ENCODE peak calls at places on chromosomes 5 and 9, in eight cellular contexts. T is right cardiac atrium; X is lower lobe of right lung; G is stimulated activated CD8-positive, alpha-beta memory T cell treated with anti-CD3 and anti-CD28 coated beads, Interleukin-12 subunit alpha, Interleukin-12 subunit beta, amount 100 ng/mL, for 1 hour; B is anterior cingulate cortex; K is Right ventricle myocardium superior; Y is fibroblast of mammary gland; S is GM12891. F is an unnamed sample.

GRCh38 chr9:89576404-89576824 is 28.4 kb upstream of the GADD45G start:
- DNase-seq in T (no peak), X (no peak), G (peak; percentile 34), B (no peak), K (no peak), Y (peak; percentile 52), S (no peak), F (peak; percentile 48)

GRCh38 chr5:126274819-126275218 is 148.4 kb upstream of the GRAMD2B start:
- DNase-seq in T (no peak), X (no peak), G (no peak), B (no peak), K (no peak), Y (no peak), S (no peak), F (no peak)

GRCh38 chr5:270340-270739 is 1.1 kb upstream of the PDCD6 start:
- DNase-seq in T (no peak), X (no peak), G (no peak), B (no peak), K (no peak), Y (no peak), S (no peak), F (no peak)

GRCh38 chr5:126624534-126624933 is 23.8 kb downstream of the PHAX start:
- DNase-seq in T (no peak), X (no peak), G (no peak), B (no peak), K (no peak), Y (peak; percentile 94), S (no peak), F (peak; percentile 35)

GRCh38 chr5:3346111-3346820 is 249.4 kb upstream of the IRX1 start:
- DNase-seq in T (no peak), X (no peak), G (no peak), B (no peak), K (no peak), Y (no peak), S (no peak), F (no peak)

GRCh38 chr5:150017606-150018005 is 17.1 kb downstream of the HMGXB3 start:
- DNase-seq in T (no peak), X (no peak), G (no peak), B (no peak), K (no peak), Y (peak; percentile 58), S (no peak), F (peak; percentile 69)

GRCh38 chr5:78359831-78360673 is at the start of gene SCAMP1:
- DNase-seq in T (peak; percentile 92), X (peak; percentile 94), G (peak; percentile 83), B (peak; percentile 86), K (peak; percentile 95), Y (peak; percentile 88), S (peak; percentile 83), F (peak; percentile 95)

GRCh38 chr9:129033216-129033615 is 3.2 kb upstream of the MIGA2 start:
- DNase-seq in T (no peak), X (no peak), G (no peak), B (no peak), K (no peak), Y (no peak), S (no peak), F (no peak)

GRCh38 chr9:125889524-125890473 is 142.6 kb downstream of the PBX3 start:
- DNase-seq in T (peak; percentile 28), X (peak; percentile 53), G (peak; percentile 2), B (peak; percentile 54), K (peak; percentile 65), Y (peak; percentile 57), S (peak; percentile 47), F (peak; percentile 56)

GRCh38 chr9:136661641-136662325 is 933 bp upstream of the EGFL7 start:
- DNase-seq in T (peak; percentile 30), X (no peak), G (no peak), B (no peak), K (peak; percentile 33), Y (no peak), S (no peak), F (peak; percentile 30)

GRCh38 chr5:14190194-14191164 is 47.3 kb downstream of the TRIO start:
- DNase-seq in T (peak; percentile 51), X (no peak), G (no peak), B (no peak), K (no peak), Y (peak; percentile 99), S (no peak), F (peak; percentile 93)

GRCh38 chr9:120714846-120715231 is 569 bp upstream of the MEGF9 start:
- DNase-seq in T (no peak), X (no peak), G (no peak), B (no peak), K (no peak), Y (no peak), S (no peak), F (no peak)

GRCh38 chr5:27316283-27316675 is 277.9 kb upstream of the CDH9 start:
- DNase-seq in T (no peak), X (no peak), G (no peak), B (no peak), K (no peak), Y (peak; percentile 67), S (no peak), F (no peak)

GRCh38 chr9:6973762-6974161 is 216.0 kb downstream of the KDM4C start:
- DNase-seq in T (no peak), X (no peak), G (no peak), B (no peak), K (no peak), Y (peak; percentile 77), S (peak; percentile 20), F (no peak)

GRCh38 chr5:146832985-146833732 is 45.4 kb downstream of the PPP2R2B start:
- DNase-seq in T (no peak), X (no peak), G (no peak), B (no peak), K (no peak), Y (no peak), S (no peak), F (no peak)

GRCh38 chr5:121596882-121597281 is 254.8 kb upstream of the FTMT start:
- DNase-seq in T (no peak), X (no peak), G (no peak), B (no peak), K (no peak), Y (no peak), S (no peak), F (no peak)

GRCh38 chr9:20396509-20396908 is 225.8 kb downstream of the MLLT3 start:
- DNase-seq in T (no peak), X (no peak), G (no peak), B (no peak), K (no peak), Y (no peak), S (no peak), F (no peak)

GRCh38 chr5:172002310-172002709 is 4.1 kb downstream of the FBXW11 start:
- DNase-seq in T (no peak), X (no peak), G (no peak), B (no peak), K (no peak), Y (peak; percentile 37), S (no peak), F (peak; percentile 24)

GRCh38 chr9:33453286-33453882 is 6.0 kb upstream of the AQP3 start:
- DNase-seq in T (no peak), X (no peak), G (no peak), B (no peak), K (no peak), Y (no peak), S (no peak), F (no peak)

GRCh38 chr9:29799227-29799626 is 2225.9 kb upstream of the C9orf72 start:
- DNase-seq in T (no peak), X (no peak), G (no peak), B (no peak), K (no peak), Y (no peak), S (no peak), F (no peak)

GRCh38 chr5:88203977-88204735 is 64.5 kb downstream of the TMEM161B start:
- DNase-seq in T (no peak), X (no peak), G (peak; percentile 35), B (no peak), K (no peak), Y (no peak), S (peak; percentile 20), F (no peak)

GRCh38 chr9:27853529-27853928 is 280.2 kb upstream of the C9orf72 start:
- DNase-seq in T (no peak), X (no peak), G (no peak), B (no peak), K (no peak), Y (no peak), S (no peak), F (no peak)

GRCh38 chr5:35117960-35118359 is 70.2 kb upstream of the AGXT2 start:
- DNase-seq in T (no peak), X (no peak), G (no peak), B (no peak), K (no peak), Y (peak; percentile 80), S (no peak), F (no peak)

GRCh38 chr9:6567140-6567591 is 78.4 kb downstream of the GLDC start:
- DNase-seq in T (peak; percentile 49), X (no peak), G (no peak), B (peak; percentile 46), K (no peak), Y (peak; percentile 98), S (no peak), F (peak; percentile 94)

GRCh38 chr9:129506892-129507291 is 114.0 kb downstream of the C9orf50 start:
- DNase-seq in T (no peak), X (no peak), G (no peak), B (no peak), K (no peak), Y (peak; percentile 36), S (no peak), F (peak; percentile 29)

GRCh38 chr5:1484416-1485319 is 39.1 kb downstream of the LPCAT1 start:
- DNase-seq in T (no peak), X (no peak), G (no peak), B (no peak), K (no peak), Y (no peak), S (no peak), F (no peak)

GRCh38 chr5:53071738-53072137 is 37.8 kb downstream of the MOCS2 start:
- DNase-seq in T (no peak), X (no peak), G (no peak), B (no peak), K (no peak), Y (peak; percentile 77), S (no peak), F (no peak)

GRCh38 chr9:20981486-20981885 is 50.0 kb downstream of the HACD4 start:
- DNase-seq in T (no peak), X (peak; percentile 54), G (no peak), B (no peak), K (no peak), Y (peak; percentile 67), S (no peak), F (peak; percentile 52)

GRCh38 chr5:86679529-86679928 is 61.8 kb downstream of the COX7C start:
- DNase-seq in T (peak; percentile 23), X (no peak), G (no peak), B (peak; percentile 1), K (no peak), Y (peak; percentile 93), S (peak; percentile 1), F (peak; percentile 87)

GRCh38 chr5:149128023-149128875 is 13.0 kb upstream of the ABLIM3 start:
- DNase-seq in T (peak; percentile 37), X (no peak), G (no peak), B (peak; percentile 5), K (no peak), Y (peak; percentile 45), S (peak; percentile 31), F (peak; percentile 16)

GRCh38 chr5:157241483-157241882 is 24.4 kb upstream of the CYFIP2 start:
- DNase-seq in T (no peak), X (no peak), G (no peak), B (no peak), K (no peak), Y (peak; percentile 12), S (no peak), F (no peak)

F was measured in endothelial cell of umbilical vein.